ENCODE peak calls at places on chromosomes 1 and 21, in five cellular contexts. One of them, this sample, is unnamed.
A peak's percentile ranks its signal among the peaks of the same experiment; 100 is the strongest.

GRCh38 chr1:97488505-97488904 is 432.3 kb downstream of the DPYD start:
- DNase-seq in retina: no peak
- DNase-seq in astrocyte of the spinal cord: no peak
- DNase-seq in H4: no peak
- DNase-seq in stimulated activated naive CD8-positive, alpha-beta T cell treated with anti-CD3 and anti-CD28 coated beads, Interleukin-15, Interleukin-2, amounts not matched to agents 100 U/mL and 50 U/mL, for 24 hours: no peak
- DNase-seq in this sample: no peak

GRCh38 chr1:243508303-243508713 is 252.5 kb downstream of the SDCCAG8 start:
- DNase-seq in retina: peak; percentile 66
- DNase-seq in astrocyte of the spinal cord: no peak
- DNase-seq in H4: no peak
- DNase-seq in stimulated activated naive CD8-positive, alpha-beta T cell treated with anti-CD3 and anti-CD28 coated beads, Interleukin-15, Interleukin-2, amounts not matched to agents 100 U/mL and 50 U/mL, for 24 hours: peak; percentile 24
- DNase-seq in this sample: no peak

GRCh38 chr21:38989745-38990423 is 184.2 kb downstream of the ETS2 start:
- DNase-seq in retina: peak; percentile 71
- DNase-seq in astrocyte of the spinal cord: peak; percentile 95
- DNase-seq in H4: peak; percentile 92
- DNase-seq in stimulated activated naive CD8-positive, alpha-beta T cell treated with anti-CD3 and anti-CD28 coated beads, Interleukin-15, Interleukin-2, amounts not matched to agents 100 U/mL and 50 U/mL, for 24 hours: no peak
- DNase-seq in this sample: peak; percentile 67

GRCh38 chr1:66613187-66613586 is 79.2 kb downstream of the SGIP1 start:
- DNase-seq in retina: no peak
- DNase-seq in astrocyte of the spinal cord: peak; percentile 33
- DNase-seq in H4: no peak
- DNase-seq in stimulated activated naive CD8-positive, alpha-beta T cell treated with anti-CD3 and anti-CD28 coated beads, Interleukin-15, Interleukin-2, amounts not matched to agents 100 U/mL and 50 U/mL, for 24 hours: no peak
- DNase-seq in this sample: no peak

GRCh38 chr1:245016700-245017099 is 138.1 kb upstream of the KIF26B start:
- DNase-seq in retina: no peak
- DNase-seq in astrocyte of the spinal cord: no peak
- DNase-seq in H4: no peak
- DNase-seq in stimulated activated naive CD8-positive, alpha-beta T cell treated with anti-CD3 and anti-CD28 coated beads, Interleukin-15, Interleukin-2, amounts not matched to agents 100 U/mL and 50 U/mL, for 24 hours: no peak
- DNase-seq in this sample: no peak

GRCh38 chr1:246724725-246725095 is 501 bp downstream of the SCCPDH start:
- DNase-seq in retina: no peak
- DNase-seq in astrocyte of the spinal cord: peak; percentile 64
- DNase-seq in H4: no peak
- DNase-seq in stimulated activated naive CD8-positive, alpha-beta T cell treated with anti-CD3 and anti-CD28 coated beads, Interleukin-15, Interleukin-2, amounts not matched to agents 100 U/mL and 50 U/mL, for 24 hours: peak; percentile 15
- DNase-seq in this sample: peak; percentile 81

GRCh38 chr21:33668180-33668579 is 25.9 kb downstream of the ITSN1 start:
- DNase-seq in retina: no peak
- DNase-seq in astrocyte of the spinal cord: no peak
- DNase-seq in H4: no peak
- DNase-seq in stimulated activated naive CD8-positive, alpha-beta T cell treated with anti-CD3 and anti-CD28 coated beads, Interleukin-15, Interleukin-2, amounts not matched to agents 100 U/mL and 50 U/mL, for 24 hours: no peak
- DNase-seq in this sample: no peak

GRCh38 chr1:45038240-45038639 is 26.2 kb downstream of the UROD start:
- DNase-seq in retina: no peak
- DNase-seq in astrocyte of the spinal cord: no peak
- DNase-seq in H4: no peak
- DNase-seq in stimulated activated naive CD8-positive, alpha-beta T cell treated with anti-CD3 and anti-CD28 coated beads, Interleukin-15, Interleukin-2, amounts not matched to agents 100 U/mL and 50 U/mL, for 24 hours: no peak
- DNase-seq in this sample: no peak

GRCh38 chr1:47919113-47919833 is 77.9 kb downstream of the TRABD2B start:
- DNase-seq in retina: no peak
- DNase-seq in astrocyte of the spinal cord: no peak
- DNase-seq in H4: no peak
- DNase-seq in stimulated activated naive CD8-positive, alpha-beta T cell treated with anti-CD3 and anti-CD28 coated beads, Interleukin-15, Interleukin-2, amounts not matched to agents 100 U/mL and 50 U/mL, for 24 hours: no peak
- DNase-seq in this sample: no peak

GRCh38 chr1:34113887-34114286 is 51.1 kb downstream of the CSMD2 start:
- DNase-seq in retina: no peak
- DNase-seq in astrocyte of the spinal cord: no peak
- DNase-seq in H4: no peak
- DNase-seq in stimulated activated naive CD8-positive, alpha-beta T cell treated with anti-CD3 and anti-CD28 coated beads, Interleukin-15, Interleukin-2, amounts not matched to agents 100 U/mL and 50 U/mL, for 24 hours: no peak
- DNase-seq in this sample: no peak

GRCh38 chr1:59043796-59044195 is 253.1 kb upstream of the FGGY start:
- DNase-seq in retina: no peak
- DNase-seq in astrocyte of the spinal cord: peak; percentile 55
- DNase-seq in H4: peak; percentile 39
- DNase-seq in stimulated activated naive CD8-positive, alpha-beta T cell treated with anti-CD3 and anti-CD28 coated beads, Interleukin-15, Interleukin-2, amounts not matched to agents 100 U/mL and 50 U/mL, for 24 hours: no peak
- DNase-seq in this sample: no peak

GRCh38 chr21:41837756-41838297 is 41.3 kb downstream of the PRDM15 start:
- DNase-seq in retina: no peak
- DNase-seq in astrocyte of the spinal cord: no peak
- DNase-seq in H4: no peak
- DNase-seq in stimulated activated naive CD8-positive, alpha-beta T cell treated with anti-CD3 and anti-CD28 coated beads, Interleukin-15, Interleukin-2, amounts not matched to agents 100 U/mL and 50 U/mL, for 24 hours: no peak
- DNase-seq in this sample: no peak